ENCODE peak calls at places on chromosomes 4 and X, in eight cellular contexts. P, L, Y, J, H, B, X and F are unnamed samples.
A peak's percentile ranks its signal among the peaks of the same experiment; 100 is the strongest.

GRCh38 chr4:20318011-20318898 is 66.5 kb downstream of the SLIT2 start:
- DNase-seq in P (no peak), L (no peak), Y (no peak), J (no peak), H (peak; percentile 7), B (no peak), X (no peak), F (no peak)

GRCh38 chrX:120302434-120302833 is 8.8 kb downstream of the TMEM255A start:
- DNase-seq in P (peak; percentile 29), L (peak; percentile 23), Y (no peak), J (no peak), H (no peak), B (peak; percentile 53), X (no peak), F (no peak)

GRCh38 chr4:76764251-76764650 is 133.7 kb downstream of the SOWAHB start:
- DNase-seq in P (no peak), L (no peak), Y (no peak), J (no peak), H (peak; percentile 76), B (no peak), X (no peak), F (peak; percentile 20)

GRCh38 chr4:119729815-119730643 is 101.4 kb upstream of the PDE5A start:
- DNase-seq in P (no peak), L (peak; percentile 77), Y (peak; percentile 55), J (no peak), H (peak; percentile 90), B (peak; percentile 76), X (no peak), F (no peak)

GRCh38 chr4:140568507-140569306 is at the start of gene UCP1:
- DNase-seq in P (no peak), L (peak; percentile 50), Y (peak; percentile 35), J (no peak), H (peak; percentile 26), B (no peak), X (peak; percentile 68), F (peak; percentile 54)

GRCh38 chrX:8864151-8864550 is 63.0 kb upstream of the FAM9A start:
- DNase-seq in P (no peak), L (no peak), Y (no peak), J (no peak), H (no peak), B (peak; percentile 61), X (no peak), F (no peak)

GRCh38 chr4:146368209-146368608 is 153.5 kb downstream of the SLC10A7 start:
- DNase-seq in P (no peak), L (peak; percentile 7), Y (no peak), J (no peak), H (no peak), B (peak; percentile 52), X (no peak), F (no peak)

GRCh38 chr4:153639556-153640475 is 44.3 kb upstream of the TLR2 start:
- DNase-seq in P (no peak), L (no peak), Y (no peak), J (no peak), H (no peak), B (no peak), X (no peak), F (no peak)

GRCh38 chr4:148431401-148431800 is 10.8 kb downstream of the NR3C2 start:
- DNase-seq in P (no peak), L (peak; percentile 32), Y (no peak), J (no peak), H (no peak), B (no peak), X (no peak), F (no peak)

GRCh38 chr4:88763075-88763474 is 65.4 kb upstream of the NAP1L5 start:
- DNase-seq in P (no peak), L (no peak), Y (no peak), J (no peak), H (no peak), B (no peak), X (no peak), F (no peak)
- H3K27ac ChIP-seq in P (no peak overlapping the region), L (no peak overlapping the region), Y (no peak overlapping the region), J (no peak overlapping the region), H (no peak overlapping the region), B (no peak overlapping the region), X (no peak overlapping the region), F (no peak overlapping the region)

GRCh38 chrX:46575586-46575985 is 2.0 kb downstream of the CHST7 start:
- DNase-seq in P (no peak), L (no peak), Y (no peak), J (no peak), H (peak; percentile 14), B (no peak), X (no peak), F (no peak)
- H3K4me3 ChIP-seq in P (peak overlapping the region; percentile 63), L (no peak overlapping the region), Y (peak overlapping the region; percentile 45), J (peak overlapping the region; percentile 63), H (peak overlapping the region; percentile 83), B (no peak overlapping the region), X (peak overlapping the region; percentile 41), F (peak overlapping the region; percentile 90)

GRCh38 chr4:18754180-18754579 is 732.6 kb upstream of the LCORL start:
- DNase-seq in P (no peak), L (no peak), Y (no peak), J (no peak), H (no peak), B (no peak), X (no peak), F (no peak)
- H3K36me3 ChIP-seq in P (no peaks in the 10 kb centered on the region), L (no peaks in the 10 kb centered on the region), Y (no peaks in the 10 kb centered on the region), J (no peaks in the 10 kb centered on the region), H (no peaks in the 10 kb centered on the region), B (no peaks in the 10 kb centered on the region), X (no peaks in the 10 kb centered on the region), F (no peaks in the 10 kb centered on the region)

GRCh38 chr4:26372525-26373172 is 51.8 kb downstream of the RBPJ start:
- DNase-seq in P (peak; percentile 43), L (peak; percentile 68), Y (no peak), J (no peak), H (peak; percentile 92), B (no peak), X (no peak), F (no peak)
- H3K27ac ChIP-seq in P (no peak overlapping the region), L (peak overlapping the region; percentile 76), Y (no peak overlapping the region), J (no peak overlapping the region), H (no peak overlapping the region), B (no peak overlapping the region), X (no peak overlapping the region), F (peak overlapping the region; percentile 1)

GRCh38 chr4:123672987-123673386 is 276.4 kb downstream of the SPRY1 start:
- DNase-seq in P (no peak), L (peak; percentile 8), Y (no peak), J (no peak), H (peak; percentile 25), B (no peak), X (no peak), F (no peak)

GRCh38 chr4:123673971-123674370 is 277.4 kb downstream of the SPRY1 start:
- DNase-seq in P (no peak), L (no peak), Y (no peak), J (no peak), H (no peak), B (no peak), X (no peak), F (no peak)

GRCh38 chr4:123676550-123677229 is 280.1 kb downstream of the SPRY1 start:
- DNase-seq in P (no peak), L (no peak), Y (peak; percentile 76), J (no peak), H (no peak), B (no peak), X (no peak), F (no peak)

GRCh38 chr4:123671633-123672404 is 275.2 kb downstream of the SPRY1 start:
- DNase-seq in P (no peak), L (no peak), Y (no peak), J (no peak), H (no peak), B (no peak), X (no peak), F (no peak)

DNA sequence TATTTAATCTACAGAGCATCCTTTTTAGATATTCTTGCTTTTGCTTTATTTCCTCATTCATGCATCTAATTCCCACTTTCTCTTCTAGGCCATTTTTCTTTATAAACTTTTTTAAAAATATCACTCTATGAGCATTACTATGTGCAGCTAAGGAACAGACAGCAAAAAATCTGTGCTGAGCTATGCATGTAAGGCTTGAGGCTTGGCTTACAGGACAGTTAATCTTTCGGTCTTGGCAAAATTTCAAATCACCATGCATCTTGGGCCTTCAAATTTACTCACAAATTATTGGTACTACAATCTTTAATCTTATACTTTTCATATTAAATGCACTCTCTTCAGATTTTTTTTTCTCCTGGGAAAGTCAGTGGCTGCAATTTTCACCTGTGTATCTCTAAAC is 278.2 kb downstream of the SPRY1 start:
- DNase-seq in P (no peak), L (no peak), Y (no peak), J (no peak), H (no peak), B (no peak), X (no peak), F (no peak)
- H3K4me3 ChIP-seq in P (no peak overlapping the region), L (no peak overlapping the region), Y (no peak overlapping the region), J (no peak overlapping the region), H (no peak overlapping the region), B (no peak overlapping the region), X (no peak overlapping the region), F (no peak overlapping the region)

DNA sequence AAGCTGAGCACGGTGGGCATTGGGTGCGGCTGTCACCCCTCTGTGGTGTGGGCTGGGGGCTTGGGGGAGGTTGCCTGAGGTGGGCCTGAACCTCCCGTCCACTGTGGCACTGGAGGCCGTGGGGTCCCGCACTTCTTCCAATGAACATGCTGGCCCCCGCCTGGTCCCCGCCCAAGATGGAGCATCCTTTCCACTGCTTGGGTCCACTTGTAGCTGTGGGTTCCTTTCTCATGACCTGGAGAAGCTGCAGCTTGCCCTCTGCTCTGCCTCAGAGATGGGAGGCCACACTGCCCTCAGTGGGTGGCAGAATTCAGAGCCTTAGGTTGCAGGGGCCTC is 26.2 kb downstream of the SH3TC1 start:
- DNase-seq in P (no peak), L (no peak), Y (no peak), J (no peak), H (no peak), B (no peak), X (no peak), F (no peak)
- H3K36me3 ChIP-seq in P (no peaks in the 10 kb centered on the region), L (no peaks in the 10 kb centered on the region), Y (peaks cover 38% of the 10 kb centered on the region), J (no peaks in the 10 kb centered on the region), H (peaks cover 19% of the 10 kb centered on the region), B (peaks cover 12% of the 10 kb centered on the region), X (peaks cover 26% of the 10 kb centered on the region), F (no peaks in the 10 kb centered on the region)

DNA sequence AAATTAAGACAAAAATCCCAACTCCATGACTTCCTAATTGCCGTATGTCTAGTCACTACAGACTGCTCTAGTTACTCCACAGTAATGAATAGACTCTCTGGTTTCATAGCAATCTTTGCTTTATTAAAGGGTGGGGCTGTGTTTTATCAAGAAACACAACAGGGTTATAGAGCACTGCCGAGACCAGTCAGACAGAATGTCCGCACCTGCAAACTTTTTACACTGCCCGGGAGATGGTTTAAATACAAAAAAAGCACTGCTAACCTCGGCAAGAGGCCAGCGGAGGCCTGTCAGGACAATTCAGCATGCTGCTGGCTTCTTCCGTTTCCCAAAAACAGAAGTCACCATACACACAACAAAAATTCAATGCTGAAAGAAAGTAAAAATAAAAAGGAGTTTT is 67.4 kb downstream of the IRF2 start:
- DNase-seq in P (no peak), L (no peak), Y (peak; percentile 59), J (no peak), H (no peak), B (no peak), X (no peak), F (no peak)
- H3K27ac ChIP-seq in P (no peak overlapping the region), L (peak overlapping the region; percentile 55), Y (peak overlapping the region; percentile 78), J (no peak overlapping the region), H (no peak overlapping the region), B (no peak overlapping the region), X (no peak overlapping the region), F (no peak overlapping the region)